ENCODE peak calls at places on chromosomes 2 and 18, in nine cellular contexts. K is GM12865, I is GM23338, X is GM13977, R is heart left ventricle, G is suprapubic skin, P is HCT116, B is HepG2, O is H9. D is an unnamed sample.

GRCh38 chr2:168494190-168494711 is 38.2 kb downstream of the CERS6 start:
- DNase-seq in K (no peak), I (peak; percentile 80), X (no peak), R (no peak), G (no peak), P (peak; percentile 13), B (peak; percentile 81), O (peak; percentile 54), D (peak; percentile 33)

GRCh38 chr2:35160871-35161270 is 1194.7 kb upstream of the CRIM1 start:
- DNase-seq in K (no peak), I (peak; percentile 6), X (no peak), R (no peak), G (no peak), P (no peak), B (no peak), O (no peak), D (no peak)

GRCh38 chr2:168343586-168343985 is 96.2 kb upstream of the STK39 start:
- DNase-seq in K (no peak), I (no peak), X (no peak), R (no peak), G (no peak), P (no peak), B (no peak), O (no peak), D (no peak)

GRCh38 chr18:10114727-10115463 is 201.1 kb downstream of the VAPA start:
- DNase-seq in K (no peak), I (no peak), X (no peak), R (no peak), G (no peak), P (no peak), B (no peak), O (no peak), D (no peak)

GRCh38 chr2:75556679-75557366 is 3.9 kb downstream of the EVA1A start:
- DNase-seq in K (no peak), I (no peak), X (no peak), R (no peak), G (no peak), P (no peak), B (peak; percentile 44), O (no peak), D (no peak)

GRCh38 chr2:61949458-61950107 is 44.1 kb downstream of the COMMD1 start:
- DNase-seq in K (peak; percentile 24), I (no peak), X (no peak), R (no peak), G (no peak), P (no peak), B (no peak), O (no peak), D (no peak)

GRCh38 chr2:239318790-239319189 is 82.0 kb downstream of the HDAC4 start:
- DNase-seq in K (no peak), I (no peak), X (no peak), R (no peak), G (peak; percentile 54), P (no peak), B (no peak), O (peak; percentile 15), D (no peak)

GRCh38 chr2:61178603-61179545 is 16.9 kb downstream of the C2orf74 start:
- DNase-seq in K (peak; percentile 64), I (no peak), X (peak; percentile 34), R (no peak), G (peak; percentile 72), P (no peak), B (no peak), O (no peak), D (peak; percentile 30)

GRCh38 chr18:23205980-23206379 is 70.7 kb downstream of the CABLES1 start:
- DNase-seq in K (no peak), I (no peak), X (no peak), R (no peak), G (no peak), P (no peak), B (no peak), O (no peak), D (no peak)

GRCh38 chr18:23203891-23204432 is 68.7 kb downstream of the CABLES1 start:
- DNase-seq in K (no peak), I (no peak), X (no peak), R (no peak), G (no peak), P (no peak), B (no peak), O (no peak), D (no peak)

GRCh38 chr18:23207191-23207955 is 72.1 kb downstream of the CABLES1 start:
- DNase-seq in K (peak; percentile 45), I (peak; percentile 81), X (no peak), R (no peak), G (peak; percentile 26), P (peak; percentile 8), B (peak; percentile 13), O (peak; percentile 45), D (peak; percentile 39)

GRCh38 chr18:23201741-23202140 is 66.5 kb downstream of the CABLES1 start:
- DNase-seq in K (no peak), I (no peak), X (no peak), R (no peak), G (no peak), P (no peak), B (no peak), O (no peak), D (no peak)

DNA sequence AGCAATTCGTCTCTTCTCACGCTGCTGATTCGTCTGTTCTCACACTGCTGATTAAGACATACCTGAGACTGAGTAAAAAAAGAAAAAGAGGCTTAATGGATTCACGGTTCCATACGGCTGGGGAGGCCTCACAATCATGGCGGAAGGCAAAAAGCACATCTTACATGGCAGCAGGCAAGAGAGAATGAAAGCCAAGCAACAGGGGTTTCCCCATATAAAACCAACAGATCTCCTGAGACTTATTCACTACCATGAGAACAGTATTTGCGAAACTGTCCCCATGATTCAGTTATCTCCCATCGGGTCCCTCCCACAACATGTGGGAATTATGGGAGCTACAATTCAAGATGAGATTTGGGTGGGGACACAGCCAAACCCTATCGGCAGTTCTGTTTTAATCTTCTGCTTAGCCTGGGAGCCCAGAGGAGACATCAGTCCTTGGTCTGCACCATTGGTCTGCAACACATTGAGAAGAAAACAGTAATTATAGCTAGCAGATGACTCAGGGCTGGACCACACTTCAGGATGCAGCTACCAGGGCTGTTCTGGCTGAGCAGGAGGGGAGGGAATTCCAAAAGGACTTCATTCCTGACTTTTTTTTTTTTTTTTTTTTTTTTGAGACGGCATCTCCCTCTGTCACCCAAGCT is 69.4 kb downstream of the CABLES1 start:
- DNase-seq in K (no peak), I (no peak), X (no peak), R (no peak), G (no peak), P (no peak), B (no peak), O (no peak), D (no peak)
- TF ChIP-seq CTCF in K (no peak), I (no peak), X (no peak), R (no peak), G (no peak), P (no peak), B (no peak), O (no peak), D (no peak)

DNA sequence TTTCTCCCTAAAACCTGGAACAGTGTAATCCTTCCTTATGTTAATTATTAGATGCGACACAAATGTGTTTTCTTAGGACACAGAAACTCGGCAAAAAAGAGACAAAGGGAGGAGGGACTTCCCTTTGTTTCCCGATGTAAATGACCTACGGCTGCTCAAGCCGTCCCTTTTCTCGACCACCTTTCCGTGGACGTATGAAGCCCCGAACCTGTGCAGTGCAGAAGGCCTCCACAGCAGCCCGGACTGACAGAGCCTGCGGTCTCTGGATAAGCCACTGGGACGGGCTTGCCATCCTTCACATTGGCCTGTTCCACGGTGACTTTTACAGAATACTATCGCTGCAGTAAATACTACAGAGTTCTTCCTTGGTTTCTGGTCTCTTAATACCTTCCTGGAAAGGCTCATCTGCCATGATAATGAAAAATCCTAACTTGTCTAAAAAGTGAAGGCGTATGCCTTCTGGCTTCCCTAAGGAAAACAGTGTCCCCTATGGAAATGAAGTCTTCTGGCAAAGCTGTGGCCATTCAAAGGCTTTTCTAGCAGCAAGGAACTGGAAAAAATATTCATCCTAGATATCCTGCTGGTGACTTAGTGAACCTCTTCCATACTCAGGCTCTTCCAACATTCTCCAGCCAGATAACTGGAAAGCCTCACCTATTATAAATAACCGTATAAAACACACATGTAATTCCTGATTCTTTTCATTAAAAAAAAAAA is 84.9 kb downstream of the RBMS1 start:
- DNase-seq in K (no peak), I (peak; percentile 65), X (no peak), R (no peak), G (no peak), P (no peak), B (no peak), O (peak; percentile 44), D (no peak)
- TF ChIP-seq CTCF in K (no peak), I (no peak), X (no peak), R (no peak), G (no peak), P (no peak), B (no peak), O (peak; percentile 33), D (no peak)

GRCh38 chr18:46447792-46448191 is 209.2 kb downstream of the LOXHD1 start:
- DNase-seq in K (no peak), I (no peak), X (no peak), R (no peak), G (no peak), P (no peak), B (no peak), O (no peak), D (no peak)

GRCh38 chr18:46447323-46447722 is 209.7 kb downstream of the LOXHD1 start:
- DNase-seq in K (no peak), I (no peak), X (no peak), R (no peak), G (no peak), P (no peak), B (no peak), O (no peak), D (no peak)

GRCh38 chr18:46449033-46449432 is 208.0 kb downstream of the LOXHD1 start:
- DNase-seq in K (no peak), I (no peak), X (no peak), R (no peak), G (no peak), P (no peak), B (no peak), O (no peak), D (no peak)

GRCh38 chr18:46448347-46448746 is 208.7 kb downstream of the LOXHD1 start:
- DNase-seq in K (no peak), I (peak; percentile 57), X (no peak), R (no peak), G (no peak), P (no peak), B (no peak), O (peak; percentile 79), D (no peak)

DNA sequence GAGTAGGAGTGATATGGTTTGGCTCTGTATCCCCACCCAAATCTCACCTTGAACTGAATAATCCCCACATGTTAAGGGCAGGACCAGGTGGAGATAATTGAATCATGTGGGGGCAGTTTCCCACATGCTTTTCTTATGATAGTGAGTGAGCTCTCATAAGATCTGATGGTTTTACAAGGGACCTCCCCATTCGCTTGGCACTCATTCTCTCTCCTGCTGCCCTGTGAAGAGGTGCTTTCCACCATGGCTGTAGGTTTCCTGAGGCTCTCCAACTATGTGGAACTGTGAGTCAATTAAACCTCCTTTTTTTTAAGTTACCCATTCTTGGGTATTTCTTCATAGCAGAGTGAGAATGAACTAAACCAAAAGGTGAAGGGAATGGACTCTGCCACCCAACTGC is 207.5 kb downstream of the LOXHD1 start:
- DNase-seq in K (no peak), I (no peak), X (no peak), R (no peak), G (no peak), P (no peak), B (no peak), O (no peak), D (no peak)
- TF ChIP-seq CTCF in K (no peak), I (no peak), X (no peak), R (no peak), G (no peak), P (no peak), B (no peak), O (no peak), D (no peak)

DNA sequence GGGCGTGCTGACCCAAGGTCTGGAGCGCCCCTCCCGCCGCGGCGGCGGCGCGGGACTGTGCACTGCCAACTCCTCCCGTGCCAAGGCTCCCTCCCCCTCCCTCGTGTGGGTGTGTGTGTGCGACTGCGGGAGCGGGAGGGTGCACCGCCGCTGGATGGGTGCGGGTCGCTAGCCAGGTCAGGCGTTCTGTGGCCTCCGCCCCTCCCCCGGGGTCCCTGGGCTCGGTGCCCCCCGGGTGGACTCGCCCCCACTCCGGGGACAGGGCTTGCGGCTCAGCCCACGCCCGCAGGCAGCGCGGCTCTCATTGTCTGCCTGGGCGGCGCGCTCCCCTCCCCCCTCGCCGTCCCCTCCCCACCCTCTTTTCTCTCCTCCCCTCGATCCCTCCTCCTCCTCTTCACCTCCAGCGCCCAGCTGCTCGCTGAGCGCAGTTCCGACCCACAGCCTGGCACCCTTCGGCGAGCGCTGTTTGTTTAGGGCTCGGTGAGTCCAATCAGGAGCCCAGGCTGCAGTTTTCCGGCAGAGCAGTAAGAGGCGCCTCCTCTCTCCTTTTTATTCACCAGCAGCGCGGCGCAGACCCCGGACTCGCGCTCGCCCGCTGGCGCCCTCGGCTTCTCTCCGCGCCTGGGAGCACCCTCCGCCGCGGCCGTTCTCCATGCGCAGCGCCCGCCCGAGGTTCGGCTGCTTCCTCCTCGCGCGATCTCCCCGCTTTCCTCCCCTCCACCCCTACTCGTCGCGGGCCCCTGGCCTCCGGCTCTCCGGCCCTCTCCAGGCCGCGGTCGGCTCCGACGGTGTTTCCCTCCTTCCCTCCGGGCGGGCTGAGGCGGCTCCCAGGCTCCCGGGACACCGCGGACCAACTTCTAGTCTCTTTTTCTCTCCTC is at the start of gene GATA6:
- DNase-seq in K (peak; percentile 63), I (peak; percentile 88), X (peak; percentile 85), R (peak; percentile 92), G (peak; percentile 80), P (peak; percentile 85), B (peak; percentile 84), O (peak; percentile 90), D (peak; percentile 71)
- TF ChIP-seq CTCF in K (peak; percentile 7), I (no peak), X (peak; percentile 38), R (no peak), G (peak; percentile 45), P (peak; percentile 24), B (peak; percentile 76), O (peak; percentile 34), D (peak; percentile 26)

D was measured in activated CD8-positive, alpha-beta T cell treated with anti-CD3 and anti-CD28 coated beads for 36 hours.